ENCODE peak calls at places on chromosomes 11 and 22, in five cellular contexts. F, U, A, Z and C are unnamed samples.

GRCh38 chr22:33110562-33111163 is 52.5 kb upstream of the SYN3 start:
- DNase-seq in F (no peak), U (no peak), A (no peak), Z (peak), C (no peak)

GRCh38 chr11:118660646-118661424 is 18.6 kb downstream of the TREH start:
- DNase-seq in F (no peak), U (no peak), A (peak), Z (no peak), C (no peak)

GRCh38 chr11:61162092-61162935 is 1.1 kb upstream of the VPS37C start:
- DNase-seq in F (no peak), U (no peak), A (peak), Z (no peak), C (no peak)

GRCh38 chr22:40196628-40197027 is 18.9 kb downstream of the TNRC6B start:
- DNase-seq in F (no peak), U (no peak), A (peak), Z (no peak), C (no peak)

GRCh38 chr11:68370211-68371111 is 58.1 kb downstream of the LRP5 start:
- DNase-seq in F (no peak), U (no peak), A (no peak), Z (no peak), C (no peak)

GRCh38 chr11:74373382-74373781 is 24.9 kb downstream of the PGM2L1 start:
- DNase-seq in F (no peak), U (no peak), A (no peak), Z (no peak), C (no peak)

GRCh38 chr11:73748300-73748699 is 12.6 kb downstream of the RAB6A start:
- DNase-seq in F (no peak), U (no peak), A (no peak), Z (no peak), C (no peak)

GRCh38 chr11:62974848-62975522 is 9.8 kb downstream of the SLC22A6 start:
- DNase-seq in F (no peak), U (no peak), A (no peak), Z (no peak), C (no peak)

GRCh38 chr11:116930177-116930576 is 92.8 kb upstream of the APOA1 start:
- DNase-seq in F (peak), U (no peak), A (no peak), Z (no peak), C (peak)

GRCh38 chr11:111851636-111852035 is 19.7 kb downstream of the ALG9 start:
- DNase-seq in F (no peak), U (no peak), A (no peak), Z (no peak), C (no peak)

GRCh38 chr11:107857550-107858216 is 904 bp downstream of the SLC35F2 start:
- DNase-seq in F (no peak), U (no peak), A (no peak), Z (no peak), C (no peak)

GRCh38 chr11:19808076-19808911 is 95.7 kb downstream of the NAV2 start:
- DNase-seq in F (no peak), U (no peak), A (no peak), Z (no peak), C (no peak)

GRCh38 chr22:26545827-26546226 is 33.6 kb upstream of the TFIP11 start:
- DNase-seq in F (no peak), U (no peak), A (no peak), Z (peak), C (no peak)

GRCh38 chr11:104837969-104838639 is 60.2 kb downstream of the CASP12 start:
- DNase-seq in F (no peak), U (no peak), A (no peak), Z (no peak), C (no peak)

GRCh38 chr11:125110996-125111340 is 458 bp downstream of the TMEM218 start:
- DNase-seq in F (no peak), U (no peak), A (no peak), Z (no peak), C (no peak)

GRCh38 chr11:27085605-27086004 is 45.0 kb downstream of the BBOX1 start:
- DNase-seq in F (no peak), U (no peak), A (no peak), Z (no peak), C (no peak)

GRCh38 chr22:38205261-38206128 is 3.7 kb downstream of the MAFF start:
- DNase-seq in F (no peak), U (no peak), A (peak), Z (peak), C (no peak)

GRCh38 chr11:15141381-15141780 is 26.7 kb downstream of the INSC start:
- DNase-seq in F (no peak), U (no peak), A (no peak), Z (no peak), C (no peak)

GRCh38 chr11:64996710-64997380 is at the start of gene BATF2:
- DNase-seq in F (no peak), U (no peak), A (peak), Z (peak), C (no peak)

GRCh38 chr22:27210111-27210739 is 552.8 kb downstream of the MIAT start:
- DNase-seq in F (no peak), U (no peak), A (peak), Z (no peak), C (no peak)

GRCh38 chr11:1503708-1504104 is 17.1 kb upstream of the MOB2 start:
- DNase-seq in F (no peak), U (no peak), A (no peak), Z (peak), C (no peak)

GRCh38 chr22:46571642-46572250 is 34.3 kb upstream of the CELSR1 start:
- DNase-seq in F (no peak), U (no peak), A (peak), Z (no peak), C (no peak)

GRCh38 chr11:120467627-120468026 is 43.9 kb upstream of the GRIK4 start:
- DNase-seq in F (no peak), U (no peak), A (no peak), Z (no peak), C (no peak)

GRCh38 chr22:47818496-47818895 is 1056.0 kb downstream of the TBC1D22A start:
- DNase-seq in F (no peak), U (no peak), A (peak), Z (no peak), C (no peak)

GRCh38 chr11:113401718-113402117 is 14.1 kb downstream of the ANKK1 start:
- DNase-seq in F (no peak), U (no peak), A (peak), Z (no peak), C (no peak)

GRCh38 chr11:14584595-14584994 is 59.0 kb upstream of the PDE3B start:
- DNase-seq in F (no peak), U (no peak), A (no peak), Z (no peak), C (no peak)